ENCODE peak calls at places on chromosomes 4 and X, in seven cellular contexts. I is IMR-90, A is mesendoderm, E is H9, V is mesenchymal stem cell, H is trophoblast cell, R is H1. W is an unnamed sample.

GRCh38 chr4:73533515-73534422 is 52.2 kb downstream of the AFM start:
- DNase-seq in V (no peak), R (no peak), H (no peak), E (no peak), I (no peak), A (no peak), W (no peak)

GRCh38 chr4:157992038-157992706 is 180.7 kb downstream of the GASK1B start:
- DNase-seq in A (peak), V (peak), I (peak), R (no peak), E (no peak), H (peak), W (peak)

GRCh38 chr4:38869511-38869910 is 1.9 kb downstream of the FAM114A1 start:
- DNase-seq in R (no peak), V (no peak), A (no peak), E (no peak), I (no peak), H (no peak), W (no peak)

GRCh38 chr4:138275946-138276621 is 33.9 kb upstream of the SLC7A11 start:
- DNase-seq in R (no peak), I (peak), E (no peak), V (peak), A (peak), H (peak), W (no peak)

GRCh38 chr4:109801895-109802319 is at the start of gene CFI:
- DNase-seq in E (no peak), R (no peak), I (peak), H (no peak), A (no peak), V (peak), W (no peak)

GRCh38 chrX:130084651-130085237 is 25.6 kb downstream of the ELF4 start:
- DNase-seq in H (no peak), E (no peak), A (no peak), R (no peak), V (no peak), I (no peak), W (no peak)

GRCh38 chr4:184471872-184472539 is 2.3 kb downstream of the IRF2 start:
- DNase-seq in I (peak), E (no peak), A (no peak), H (no peak), R (no peak), V (peak), W (no peak)

GRCh38 chrX:41148553-41148952 is 63.3 kb downstream of the USP9X start:
- DNase-seq in H (no peak), I (peak), E (no peak), V (peak), R (no peak), A (no peak), W (no peak)

GRCh38 chrX:106955004-106955772 is 35.0 kb downstream of the CLDN2 start:
- DNase-seq in I (peak), E (no peak), V (no peak), A (no peak), H (peak), R (no peak), W (no peak)

GRCh38 chrX:70038515-70038914 is 11.2 kb downstream of the AWAT2 start:
- DNase-seq in V (no peak), I (no peak), A (no peak), E (no peak), H (no peak), R (no peak), W (no peak)

GRCh38 chr4:173332021-173332487 is 2.1 kb downstream of the HMGB2 start:
- DNase-seq in V (peak), I (peak), A (no peak), E (no peak), H (no peak), R (no peak), W (no peak)

GRCh38 chr4:80367737-80368136 is 32.2 kb downstream of the CFAP299 start:
- DNase-seq in A (no peak), E (no peak), H (no peak), I (peak), R (no peak), V (no peak), W (no peak)

GRCh38 chr4:10664408-10664807 is 20.2 kb downstream of the CLNK start:
- DNase-seq in A (no peak), H (no peak), V (peak), R (no peak), I (peak), E (no peak), W (no peak)

DNA sequence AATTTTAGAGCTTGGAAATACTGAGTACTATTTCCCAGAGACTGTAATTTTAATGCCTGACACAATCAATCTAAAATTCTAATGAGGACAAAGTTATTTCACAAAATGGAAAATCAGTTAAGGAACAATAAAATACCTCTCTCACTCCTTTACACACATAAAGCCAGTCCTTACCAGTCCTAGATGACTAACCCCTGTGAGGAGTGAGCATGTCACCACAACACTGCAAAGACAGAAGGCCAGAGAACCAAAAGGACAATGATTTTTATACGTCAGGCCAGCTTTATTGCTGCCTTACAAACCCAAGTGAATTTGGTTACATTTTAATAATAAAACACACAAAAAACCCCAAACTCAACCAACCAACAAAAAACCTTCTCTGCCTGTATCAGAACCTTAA is 57.5 kb downstream of the SHISA3 start:
- DNase-seq in E (no peak), I (no peak), A (no peak), R (no peak), H (no peak), V (no peak), W (no peak)
- H4K8ac ChIP-seq in E (no peak), I (no peak), A (no peak), R (no peak), H (no peak), V (no peak), W (no peak)

GRCh38 chr4:34973632-34974312 is 1270.5 kb downstream of the ARAP2 start:
- DNase-seq in V (no peak), A (no peak), H (no peak), E (no peak), I (no peak), R (no peak), W (no peak)

GRCh38 chr4:34974313-34974680 is 1270.0 kb downstream of the ARAP2 start:
- DNase-seq in H (no peak), A (peak), R (no peak), V (no peak), I (no peak), E (no peak), W (no peak)

GRCh38 chr4:34972189-34972588 is 1272.1 kb downstream of the ARAP2 start:
- DNase-seq in V (no peak), H (no peak), I (no peak), A (no peak), R (no peak), E (no peak), W (no peak)
- H4K8ac ChIP-seq in V (no peak), H (no peak), I (no peak), A (no peak), R (no peak), E (no peak), W (no peak)

GRCh38 chrX:3648084-3648483 is 65.4 kb downstream of the PRKX start:
- DNase-seq in V (no peak), H (no peak), I (no peak), R (no peak), A (no peak), E (no peak), W (no peak)
- H4K8ac ChIP-seq in V (no peak), H (no peak), I (no peak), R (no peak), A (no peak), E (no peak), W (no peak)

DNA sequence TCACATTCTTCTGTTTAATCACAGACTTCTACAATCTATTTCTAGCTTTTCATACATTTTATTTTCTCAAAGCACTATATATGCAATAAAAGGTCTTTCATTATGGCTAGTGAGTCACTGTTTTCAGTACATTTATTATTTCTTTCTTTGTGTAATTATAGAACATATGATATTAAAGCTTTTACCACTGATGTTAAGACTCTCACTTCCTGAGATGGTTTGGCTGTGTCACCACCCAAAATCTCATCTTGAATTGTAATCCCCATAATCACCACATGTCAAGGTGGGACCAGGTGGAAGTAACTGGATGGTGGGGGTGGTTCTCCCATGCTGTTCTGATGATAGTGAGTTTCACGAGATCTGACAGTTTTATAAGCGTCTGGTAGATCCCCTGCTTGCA is 41.9 kb downstream of the UBA6 start:
- DNase-seq in E (no peak), R (no peak), I (no peak), A (no peak), V (no peak), H (no peak), W (no peak)
- H4K8ac ChIP-seq in E (no peak), R (no peak), I (no peak), A (no peak), V (no peak), H (no peak), W (no peak)

GRCh38 chr4:68734095-68734494 is 63.6 kb upstream of the UGT2B15 start:
- DNase-seq in R (no peak), H (no peak), E (no peak), I (no peak), A (no peak), V (no peak), W (no peak)

GRCh38 chr4:68735106-68735505 is 64.7 kb upstream of the UGT2B15 start:
- DNase-seq in I (no peak), E (no peak), A (no peak), H (no peak), R (no peak), V (no peak), W (no peak)

GRCh38 chr4:68736813-68737212 is 66.4 kb upstream of the UGT2B15 start:
- DNase-seq in E (no peak), V (no peak), R (no peak), A (peak), H (no peak), I (no peak), W (no peak)

GRCh38 chr4:68732653-68733466 is 62.4 kb upstream of the UGT2B15 start:
- DNase-seq in I (no peak), R (no peak), H (peak), V (no peak), A (peak), E (no peak), W (peak)

DNA sequence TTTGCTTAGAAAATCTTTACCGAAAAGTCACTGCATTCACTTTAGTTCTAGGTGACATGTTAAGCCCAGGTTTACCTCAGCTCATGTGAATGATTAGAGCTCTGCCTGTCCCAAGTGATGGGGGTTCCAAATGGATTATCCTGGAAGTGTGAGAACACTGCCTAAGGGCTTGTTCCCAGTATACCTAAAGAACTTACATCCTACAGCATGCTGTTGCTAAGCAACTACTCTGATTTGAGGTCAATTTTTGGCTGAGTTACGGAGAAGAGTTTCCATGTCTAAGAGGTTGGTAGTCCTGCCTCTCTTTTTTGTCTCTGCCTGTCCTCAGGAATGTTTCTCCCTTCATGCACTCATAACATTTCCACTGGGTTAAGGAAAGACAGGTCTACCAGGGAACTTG is 67.6 kb upstream of the UGT2B15 start:
- DNase-seq in I (no peak), E (no peak), A (peak), H (no peak), R (no peak), V (no peak), W (no peak)
- H4K8ac ChIP-seq in I (no peak), E (no peak), A (no peak), H (no peak), R (no peak), V (no peak), W (no peak)

DNA sequence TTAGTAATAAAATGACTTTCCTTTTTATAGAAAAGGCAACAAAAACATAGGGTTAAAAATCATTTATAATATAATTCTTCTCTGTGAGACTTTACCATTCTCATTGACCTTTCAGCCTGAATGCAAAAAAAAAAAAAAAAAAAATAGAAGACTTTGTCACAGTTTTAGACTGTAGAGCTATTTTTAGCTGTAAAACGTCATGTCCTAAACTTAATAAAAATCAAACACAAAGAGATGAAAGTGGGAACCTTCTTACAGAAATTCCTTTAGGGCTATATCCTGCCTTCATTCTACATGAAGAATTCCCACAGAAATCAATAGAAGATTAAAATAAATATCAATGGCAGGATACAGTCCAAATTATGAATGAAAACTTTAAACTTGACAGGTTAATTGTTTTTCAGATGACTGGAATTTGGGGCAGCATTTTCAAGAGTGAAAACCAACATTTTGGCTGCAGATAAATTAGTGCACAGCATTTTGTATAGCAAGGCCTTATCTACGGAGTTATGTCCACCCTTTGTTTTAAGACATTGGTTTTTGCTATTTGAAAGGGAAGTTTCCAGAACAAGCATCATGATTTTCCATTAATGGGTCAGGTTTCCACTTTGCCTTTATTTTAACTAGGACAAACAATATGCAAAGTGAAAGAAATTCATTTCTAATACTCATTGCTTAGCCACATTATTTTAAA is 219.5 kb downstream of the SPCS3 start:
- DNase-seq in R (no peak), E (no peak), V (no peak), I (peak), H (no peak), A (no peak), W (no peak)
- H4K8ac ChIP-seq in R (no peak), E (no peak), V (no peak), I (peak), H (no peak), A (no peak), W (no peak)

DNA sequence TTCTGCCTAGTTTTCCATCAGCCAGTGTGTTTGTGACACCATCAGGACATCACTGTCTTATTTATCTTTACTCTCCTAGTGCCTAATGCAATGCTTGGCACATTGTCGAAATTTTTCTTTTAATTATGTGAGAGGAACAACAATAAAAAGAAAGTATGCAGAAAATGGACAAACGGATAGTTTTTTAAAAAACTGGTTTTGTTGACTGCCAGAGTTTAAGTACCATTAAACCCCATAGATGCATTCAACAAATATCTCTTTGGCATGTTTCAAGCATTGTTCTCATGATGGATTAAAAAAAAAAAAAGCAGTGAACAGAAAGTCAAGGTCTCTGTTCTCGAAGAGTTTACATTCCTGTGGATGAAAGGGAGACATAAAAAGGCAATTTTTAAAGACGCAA is 398.4 kb downstream of the PPP3CA start:
- DNase-seq in H (no peak), A (no peak), R (no peak), V (peak), I (no peak), E (no peak), W (no peak)
- H4K8ac ChIP-seq in H (no peak), A (no peak), R (no peak), V (no peak), I (no peak), E (no peak), W (no peak)

DNA sequence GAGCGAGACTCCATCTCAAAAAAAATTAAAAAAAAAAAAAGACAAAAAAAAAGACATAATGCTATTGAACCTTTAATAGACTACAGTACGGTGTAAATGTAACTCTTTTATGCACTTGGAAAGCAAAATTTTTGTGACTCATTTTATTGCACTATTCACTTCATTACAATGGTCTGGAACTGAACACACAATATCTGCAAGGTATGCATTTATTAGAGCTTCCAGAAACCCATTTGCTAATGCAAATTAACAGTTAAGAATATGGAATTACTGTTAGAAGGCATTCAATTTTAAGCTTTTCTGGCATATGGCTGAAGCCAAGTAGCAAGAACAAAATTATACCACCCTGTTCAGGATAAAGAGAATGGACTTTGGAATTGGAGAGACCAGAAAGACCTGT is 176.3 kb downstream of the OPHN1 start:
- DNase-seq in R (no peak), H (no peak), E (no peak), I (no peak), A (no peak), V (no peak), W (no peak)
- H4K8ac ChIP-seq in R (no peak), H (no peak), E (no peak), I (no peak), A (no peak), V (no peak), W (no peak)

GRCh38 chrX:38192007-38192625 is 28.6 kb downstream of the SRPX start:
- DNase-seq in V (no peak), I (peak), A (peak), R (no peak), H (no peak), E (peak), W (no peak)
- H4K8ac ChIP-seq in V (no peak), I (no peak), A (no peak), R (no peak), H (no peak), E (no peak), W (no peak)

W was measured in neuronal stem cell.